ENCODE peak calls at places on chromosomes 11 and 22, in five cellular contexts. Z, D, S, N and V are unnamed samples.
A peak's percentile ranks its signal among the peaks of the same experiment; 100 is the strongest.

GRCh38 chr11:69869311-69869939 is 50.2 kb upstream of the FGF3 start:
- DNase-seq in D (no peak), N (no peak), Z (no peak), S (no peak), V (no peak)

GRCh38 chr11:60914620-60915249 is 777 bp downstream of the TMEM109 start:
- DNase-seq in S (no peak), D (no peak), N (no peak), Z (peak; percentile 6), V (no peak)

GRCh38 chr11:45182902-45183301 is 36.5 kb downstream of the PRDM11 start:
- DNase-seq in D (no peak), Z (no peak), S (no peak), N (peak; percentile 20), V (no peak)

GRCh38 chr11:63841554-63841953 is 2.6 kb downstream of the MARK2 start:
- DNase-seq in D (no peak), S (no peak), N (no peak), Z (no peak), V (no peak)

GRCh38 chr22:42438293-42438650 is 6.1 kb upstream of the NFAM1 start:
- DNase-seq in N (no peak), S (no peak), Z (no peak), D (no peak), V (no peak)

GRCh38 chr22:33579448-33580093 is 340.7 kb downstream of the LARGE1 start:
- DNase-seq in S (peak; percentile 33), Z (peak; percentile 17), N (peak; percentile 58), D (peak; percentile 12), V (no peak)

GRCh38 chr11:112321521-112322172 is 61.0 kb upstream of the PLET1 start:
- DNase-seq in N (peak; percentile 32), S (no peak), D (no peak), Z (no peak), V (peak; percentile 37)

GRCh38 chr11:113394919-113395318 is 7.3 kb downstream of the ANKK1 start:
- DNase-seq in Z (no peak), N (no peak), D (no peak), S (no peak), V (no peak)

GRCh38 chr11:22510010-22510409 is 115.6 kb downstream of the FANCF start:
- DNase-seq in N (no peak), S (no peak), D (no peak), Z (no peak), V (peak; percentile 6)

GRCh38 chr11:78310500-78310909 is 107.1 kb downstream of the GAB2 start:
- DNase-seq in Z (peak; percentile 32), N (peak; percentile 28), D (peak; percentile 47), S (no peak), V (no peak)

GRCh38 chr11:10568486-10568941 is at the start of gene LYVE1:
- DNase-seq in S (no peak), N (peak; percentile 84), Z (peak; percentile 48), D (no peak), V (no peak)

GRCh38 chr22:28817919-28818859 is 17.8 kb upstream of the XBP1 start:
- DNase-seq in N (no peak), D (no peak), Z (no peak), S (no peak), V (no peak)

GRCh38 chr11:31254411-31254810 is 115.1 kb downstream of the DCDC1 start:
- DNase-seq in S (no peak), Z (peak; percentile 50), N (no peak), D (no peak), V (no peak)

GRCh38 chr11:117686711-117687110 is 110.3 kb downstream of the DSCAML1 start:
- DNase-seq in Z (no peak), D (no peak), N (no peak), S (no peak), V (no peak)

GRCh38 chr11:102426570-102426969 is 26.0 kb downstream of the TMEM123 start:
- DNase-seq in S (no peak), Z (no peak), D (no peak), N (no peak), V (no peak)

GRCh38 chr22:31676700-31677099 is 14.7 kb upstream of the PISD start:
- DNase-seq in D (peak; percentile 78), S (peak; percentile 79), N (peak; percentile 94), Z (peak; percentile 76), V (peak; percentile 87)